ENCODE peak calls at places on chromosomes 4 and X, in ten cellular contexts. C, I, J, U, R, W, M, V, X and N are unnamed samples.

GRCh38 chr4:145722561-145722960 is 42.6 kb downstream of the C4orf51 start:
- DNase-seq in W (no peak), X (no peak), R (no peak), J (no peak), I (no peak), C (no peak), U (no peak), V (no peak), M (no peak), N (no peak)

GRCh38 chr4:56937262-56937661 is 29.6 kb downstream of the REST start:
- DNase-seq in V (peak; percentile 55), I (peak; percentile 91), W (peak; percentile 22), J (peak; percentile 35), X (peak; percentile 93), C (no peak), M (no peak), U (no peak), R (no peak), N (peak; percentile 82)

GRCh38 chr4:158201310-158201709 is 9.0 kb upstream of the TMEM144 start:
- DNase-seq in W (no peak), X (no peak), C (no peak), J (no peak), I (no peak), V (no peak), U (no peak), R (no peak), M (no peak), N (no peak)

GRCh38 chr4:122863626-122864025 is 37.0 kb downstream of the FGF2 start:
- DNase-seq in J (no peak), U (no peak), M (no peak), I (no peak), C (no peak), R (no peak), X (no peak), W (no peak), V (no peak), N (no peak)

GRCh38 chr4:4333265-4333706 is 43.2 kb downstream of the ZBTB49 start:
- DNase-seq in M (no peak), I (peak; percentile 90), V (peak; percentile 66), J (no peak), R (no peak), C (peak; percentile 18), U (peak; percentile 26), W (peak; percentile 59), X (peak; percentile 84), N (peak; percentile 89)

GRCh38 chr4:152981278-152981677 is 45.2 kb downstream of the FHDC1 start:
- DNase-seq in R (no peak), V (no peak), I (peak; percentile 90), U (no peak), M (no peak), W (no peak), J (no peak), X (peak; percentile 15), C (no peak), N (no peak)

GRCh38 chrX:154380153-154380552 is 1.1 kb downstream of the EMD start:
- DNase-seq in U (no peak), C (peak; percentile 50), J (no peak), M (no peak), X (peak; percentile 32), R (no peak), V (no peak), I (no peak), W (no peak), N (no peak)

GRCh38 chr4:146340798-146341197 is 126.5 kb downstream of the REELD1 start:
- DNase-seq in U (no peak), V (no peak), J (no peak), R (no peak), M (no peak), W (no peak), I (peak; percentile 28), X (peak; percentile 54), C (no peak), N (peak; percentile 43)

GRCh38 chr4:146545102-146545501 is 23.4 kb upstream of the SLC10A7 start:
- DNase-seq in W (no peak), J (no peak), U (no peak), C (no peak), I (peak; percentile 14), M (peak; percentile 14), V (no peak), X (peak; percentile 29), R (no peak), N (peak; percentile 52)

GRCh38 chrX:10049246-10049645 is 82.1 kb downstream of the CLDN34 start:
- DNase-seq in U (no peak), C (no peak), J (no peak), I (no peak), V (no peak), R (no peak), X (peak; percentile 4), W (no peak), M (no peak), N (no peak)

GRCh38 chr4:152628128-152628527 is 51.7 kb downstream of the TMEM154 start:
- DNase-seq in U (no peak), J (no peak), C (no peak), I (peak; percentile 69), M (no peak), V (no peak), W (no peak), R (peak; percentile 62), X (no peak), N (no peak)

GRCh38 chr4:108365551-108365950 is 196.8 kb upstream of the LEF1 start:
- DNase-seq in I (no peak), J (no peak), W (no peak), U (no peak), R (no peak), M (no peak), X (no peak), C (no peak), V (no peak), N (no peak)

GRCh38 chr4:108361886-108362285 is 193.2 kb upstream of the LEF1 start:
- DNase-seq in V (no peak), C (no peak), I (peak; percentile 33), M (no peak), U (no peak), J (no peak), X (no peak), W (no peak), R (no peak), N (no peak)

GRCh38 chr4:108359130-108359709 is 190.5 kb upstream of the LEF1 start:
- DNase-seq in J (no peak), X (no peak), V (no peak), C (no peak), M (no peak), W (no peak), I (no peak), U (no peak), R (no peak), N (no peak)

GRCh38 chr4:108359936-108360681 is 191.4 kb upstream of the LEF1 start:
- DNase-seq in X (no peak), J (no peak), W (no peak), I (no peak), M (no peak), R (no peak), V (no peak), U (no peak), C (no peak), N (no peak)

GRCh38 chr4:108360857-108361820 is 192.4 kb upstream of the LEF1 start:
- DNase-seq in U (no peak), V (peak; percentile 69), W (peak; percentile 22), J (no peak), M (peak; percentile 11), I (peak; percentile 98), C (peak; percentile 9), R (no peak), X (peak; percentile 60), N (peak; percentile 91)
- TF ChIP-seq CTCF in U (no peak), V (no peak), W (no peak), J (no peak), M (no peak), I (no peak), C (no peak), R (no peak), X (no peak), N (no peak)

GRCh38 chr4:173829565-173829964 is 299.5 kb upstream of the HAND2 start:
- DNase-seq in X (no peak), V (no peak), R (no peak), W (no peak), M (no peak), C (no peak), I (no peak), U (no peak), J (no peak), N (no peak)

GRCh38 chr4:173821851-173822250 is 291.8 kb upstream of the HAND2 start:
- DNase-seq in V (peak; percentile 33), X (no peak), I (no peak), M (no peak), W (no peak), C (no peak), R (no peak), J (no peak), U (no peak), N (no peak)

GRCh38 chr4:173827707-173828106 is 297.7 kb upstream of the HAND2 start:
- DNase-seq in X (no peak), R (no peak), W (no peak), J (peak; percentile 4), C (no peak), U (no peak), I (no peak), M (no peak), V (no peak), N (no peak)
- TF ChIP-seq CTCF in X (no peak), R (no peak), W (no peak), J (no peak), C (no peak), U (no peak), I (no peak), M (no peak), V (no peak), N (no peak)

DNA sequence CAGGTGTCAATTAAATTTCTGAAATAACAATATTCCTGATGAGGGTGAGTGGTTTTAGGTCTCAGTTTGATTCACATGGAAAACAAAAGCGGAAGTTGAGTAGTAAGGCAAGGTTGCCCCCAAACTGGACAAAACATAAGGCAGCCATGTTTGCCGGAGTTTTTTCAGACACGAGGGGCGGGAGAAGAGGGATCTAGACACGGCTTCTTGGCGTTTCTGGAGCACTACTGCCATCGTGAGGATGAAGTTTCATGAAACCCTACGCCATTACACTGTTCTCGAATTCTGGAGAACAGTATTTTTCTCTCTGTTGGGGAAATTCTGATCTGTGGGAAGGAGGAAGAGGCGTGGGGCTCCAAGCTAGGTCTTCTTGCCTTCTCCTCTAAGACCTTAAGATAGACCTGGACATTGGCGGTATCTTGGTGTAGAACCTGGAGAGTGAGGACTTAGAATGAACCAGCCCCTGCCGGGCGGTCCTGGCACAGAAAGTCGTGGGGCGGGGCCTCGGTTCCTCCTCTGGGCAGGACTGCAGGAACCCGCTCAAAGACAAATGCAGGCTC is 160.3 kb downstream of the OR13H1 start:
- DNase-seq in R (peak; percentile 93), I (peak; percentile 63), U (peak; percentile 93), X (peak; percentile 85), M (no peak), V (peak; percentile 69), J (no peak), W (peak; percentile 75), C (no peak), N (peak; percentile 18)
- TF ChIP-seq CTCF in R (peak; percentile 63), I (no peak), U (no peak), X (peak; percentile 69), M (no peak), V (peak; percentile 75), J (no peak), W (peak; percentile 40), C (peak; percentile 87), N (peak; percentile 63)

DNA sequence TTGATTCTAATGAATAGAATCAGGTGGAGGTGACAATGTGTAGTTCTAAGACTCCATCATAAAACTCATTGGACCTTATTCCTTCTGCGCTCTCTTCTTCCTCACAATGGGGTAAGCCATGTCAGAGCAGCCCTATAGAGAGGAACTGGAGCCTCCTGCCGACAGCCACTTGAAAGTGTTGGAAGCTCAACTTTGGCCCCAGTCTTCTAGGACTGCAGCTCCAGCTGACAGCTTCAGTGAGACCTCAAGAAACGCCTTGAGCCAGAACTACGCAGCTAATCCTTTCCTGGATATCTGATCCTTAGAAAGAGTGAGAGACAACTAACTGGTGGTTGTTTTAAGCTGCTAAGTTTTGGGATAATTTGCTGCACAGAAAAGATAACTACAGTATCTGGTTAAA is 22.1 kb upstream of the ADH7 start:
- DNase-seq in X (no peak), R (no peak), W (no peak), I (no peak), C (no peak), J (no peak), V (no peak), U (no peak), M (no peak), N (no peak)
- TF ChIP-seq CTCF in X (peak; percentile 34), R (no peak), W (peak; percentile 22), I (peak; percentile 33), C (no peak), J (no peak), V (peak; percentile 33), U (no peak), M (no peak), N (peak; percentile 29)